ENCODE peak calls at places on chromosome 7, in seven cellular contexts. R is iPS-NIHi11; A is NCI-H226; B is fibroblast of the aortic adventitia; S is IMR-90; W is endothelial cell; V is activated CD4-positive, alpha-beta T cell treated with anti-CD3 and anti-CD28 coated beads for 1 hour. F is an unnamed sample.

GRCh38 chr7:29375641-29376562 is 181.3 kb downstream of the CHN2 start:
- DNase-seq in V (no peak), R (peak; percentile 37), B (peak; percentile 7), W (no peak), A (no peak), S (no peak), F (no peak)

GRCh38 chr7:66844552-66845381 is 76.3 kb upstream of the TMEM248 start:
- DNase-seq in W (peak; percentile 99), S (peak; percentile 98), A (peak; percentile 94), R (peak; percentile 98), B (peak; percentile 98), V (peak; percentile 99), F (peak; percentile 99)

GRCh38 chr7:34066968-34067367 is 161.6 kb downstream of the BMPER start:
- DNase-seq in V (no peak), S (no peak), B (no peak), R (peak; percentile 25), W (no peak), A (no peak), F (no peak)

GRCh38 chr7:40763319-40764287 is 628.8 kb downstream of the SUGCT start:
- DNase-seq in S (peak; percentile 86), B (peak; percentile 55), R (no peak), W (no peak), A (no peak), V (no peak), F (no peak)

GRCh38 chr7:28328822-28329615 is 83.3 kb upstream of the CREB5 start:
- DNase-seq in V (no peak), S (no peak), A (no peak), W (no peak), B (no peak), R (no peak), F (no peak)

GRCh38 chr7:140810385-140810784 is 113.9 kb downstream of the NDUFB2 start:
- DNase-seq in B (no peak), W (no peak), V (no peak), R (no peak), S (no peak), A (no peak), F (no peak)

GRCh38 chr7:122951006-122951405 is 44.5 kb downstream of the TAS2R16 start:
- DNase-seq in S (no peak), A (no peak), V (no peak), W (no peak), B (no peak), R (no peak), F (no peak)

GRCh38 chr7:1385809-1386622 is 73.3 kb downstream of the MICALL2 start:
- DNase-seq in B (no peak), S (no peak), V (no peak), R (no peak), A (no peak), W (no peak), F (no peak)

GRCh38 chr7:149284343-149284742 is 22.3 kb downstream of the ZNF783 start:
- DNase-seq in A (no peak), V (peak; percentile 29), S (no peak), W (no peak), R (no peak), B (no peak), F (no peak)

GRCh38 chr7:154242709-154243108 is 190.5 kb downstream of the DPP6 start:
- DNase-seq in W (no peak), R (no peak), A (no peak), B (no peak), S (no peak), V (no peak), F (no peak)

GRCh38 chr7:143485500-143485899 is 7.8 kb downstream of the TAS2R41 start:
- DNase-seq in V (no peak), W (no peak), B (peak; percentile 69), S (peak; percentile 54), A (no peak), R (no peak), F (no peak)

GRCh38 chr7:132113536-132114409 is 462.5 kb downstream of the PLXNA4 start:
- DNase-seq in V (no peak), B (no peak), S (no peak), W (no peak), R (no peak), A (no peak), F (no peak)

GRCh38 chr7:79011921-79012320 is 441.5 kb downstream of the MAGI2 start:
- DNase-seq in B (no peak), R (no peak), S (no peak), V (no peak), A (no peak), W (no peak), F (no peak)

GRCh38 chr7:55387062-55387965 is 22.2 kb downstream of the LANCL2 start:
- DNase-seq in R (no peak), S (peak; percentile 19), B (peak; percentile 15), V (no peak), W (no peak), A (no peak), F (no peak)

GRCh38 chr7:124031919-124032318 is 948 bp downstream of the TMEM229A start:
- DNase-seq in R (no peak), V (no peak), A (no peak), S (no peak), B (no peak), W (peak; percentile 8), F (no peak)

GRCh38 chr7:30974605-30975256 is 11.0 kb downstream of the GHRHR start:
- DNase-seq in V (no peak), R (peak; percentile 83), W (peak; percentile 82), B (peak; percentile 61), S (peak; percentile 40), A (peak; percentile 54), F (no peak)

GRCh38 chr7:121872831-121873764 is at the start of gene PTPRZ1:
- DNase-seq in W (peak; percentile 71), R (peak; percentile 88), A (no peak), B (peak; percentile 24), V (no peak), S (peak; percentile 2), F (no peak)

GRCh38 chr7:28180364-28181147 is at the start of gene JAZF1:
- DNase-seq in B (peak; percentile 37), R (peak; percentile 83), W (peak; percentile 58), V (peak; percentile 37), A (peak; percentile 33), S (peak; percentile 63), F (peak; percentile 66)

GRCh38 chr7:105760549-105761447 is 115.6 kb downstream of the ATXN7L1 start:
- DNase-seq in W (no peak), S (peak; percentile 47), V (no peak), A (no peak), B (peak; percentile 56), R (no peak), F (no peak)

GRCh38 chr7:133712544-133712943 is 414.6 kb upstream of the LRGUK start:
- DNase-seq in W (no peak), V (no peak), S (no peak), B (no peak), A (no peak), R (no peak), F (no peak)

GRCh38 chr7:43137811-43138210 is 25.4 kb downstream of the HECW1 start:
- DNase-seq in W (no peak), V (no peak), B (no peak), R (no peak), A (no peak), S (no peak), F (no peak)

GRCh38 chr7:111735661-111736323 is 173.5 kb upstream of the IMMP2L start:
- DNase-seq in R (peak; percentile 79), B (peak; percentile 87), S (peak; percentile 77), V (no peak), A (peak; percentile 49), W (peak; percentile 74), F (no peak)

GRCh38 chr7:140230862-140231778 is 54.3 kb upstream of the KDM7A start:
- DNase-seq in B (peak; percentile 11), S (peak; percentile 39), R (peak; percentile 88), A (no peak), V (peak; percentile 38), W (peak; percentile 53), F (no peak)

GRCh38 chr7:158573310-158573709 is 14.3 kb downstream of the PTPRN2 start:
- DNase-seq in S (no peak), B (no peak), W (no peak), R (no peak), V (no peak), A (no peak), F (no peak)

GRCh38 chr7:28957064-28957821 is 887 bp downstream of the TRIL start:
- DNase-seq in R (peak; percentile 43), B (no peak), A (no peak), S (no peak), W (peak; percentile 28), V (no peak), F (no peak)

GRCh38 chr7:13879994-13880686 is 109.3 kb downstream of the ETV1 start:
- DNase-seq in R (no peak), A (peak; percentile 70), V (no peak), W (no peak), S (peak; percentile 69), B (peak; percentile 68), F (no peak)

F was measured in activated B cell treated with CpG ODN at 0.5 μM for 24 hours.